ENCODE peak calls at places on chromosomes 12 and 14, in four cellular contexts. Q is mesendoderm, H is H1, F is IMR-90. J is an unnamed sample.

GRCh38 chr14:61803755-61804154 is 41.5 kb downstream of the SNAPC1 start:
- DNase-seq in H (no peak), Q (no peak), F (no peak), J (no peak)

GRCh38 chr14:90597961-90598360 is 201.1 kb downstream of the CALM1 start:
- DNase-seq in H (no peak), F (no peak), Q (no peak), J (no peak)

GRCh38 chr12:49899921-49900320 is 3.8 kb downstream of the FAIM2 start:
- DNase-seq in F (no peak), H (no peak), Q (no peak), J (no peak)

GRCh38 chr12:78403136-78403535 is 461.4 kb upstream of the SYT1 start:
- DNase-seq in H (no peak), F (peak), Q (no peak), J (no peak)

GRCh38 chr14:78313499-78313898 is 143.3 kb downstream of the NRXN3 start:
- DNase-seq in H (no peak), Q (no peak), F (no peak), J (no peak)

GRCh38 chr14:104794641-104795467 is 694 bp downstream of the AKT1 start:
- DNase-seq in H (no peak), F (peak), Q (peak), J (peak)

GRCh38 chr12:31682136-31682962 is 22.9 kb downstream of the ETFBKMT start:
- DNase-seq in F (peak), H (peak), Q (peak), J (peak)

GRCh38 chr12:40378721-40379120 is 153.9 kb downstream of the LRRK2 start:
- DNase-seq in Q (no peak), H (no peak), F (no peak), J (no peak)

GRCh38 chr14:105207460-105207901 is 26.4 kb upstream of the NUDT14 start:
- DNase-seq in Q (peak), H (no peak), F (no peak), J (no peak)

GRCh38 chr12:59039005-59039404 is 118.7 kb upstream of the LRIG3 start:
- DNase-seq in H (no peak), Q (no peak), F (no peak), J (no peak)

GRCh38 chr12:20367731-20368652 is at the start of gene PDE3A:
- DNase-seq in F (peak), H (peak), Q (peak), J (peak)

GRCh38 chr12:55717397-55718007 is 1.7 kb downstream of the BLOC1S1 start:
- DNase-seq in H (no peak), F (peak), Q (peak), J (no peak)

GRCh38 chr14:51419685-51420084 is 179.6 kb downstream of the TMX1 start:
- DNase-seq in H (no peak), Q (no peak), F (no peak), J (no peak)

GRCh38 chr12:95351745-95352144 is 122.2 kb upstream of the METAP2 start:
- DNase-seq in F (no peak), Q (peak), H (no peak), J (no peak)

GRCh38 chr12:124709722-124710656 is 142.6 kb upstream of the NCOR2 start:
- DNase-seq in H (no peak), Q (no peak), F (peak), J (no peak)

GRCh38 chr12:104827587-104827986 is 130.5 kb downstream of the SLC41A2 start:
- DNase-seq in H (peak), F (no peak), Q (peak), J (peak)

GRCh38 chr12:104825408-104825807 is 132.7 kb downstream of the SLC41A2 start:
- DNase-seq in H (no peak), Q (peak), F (peak), J (peak)

GRCh38 chr12:104828015-104828414 is 130.1 kb downstream of the SLC41A2 start:
- DNase-seq in Q (no peak), F (no peak), H (no peak), J (no peak)

DNA sequence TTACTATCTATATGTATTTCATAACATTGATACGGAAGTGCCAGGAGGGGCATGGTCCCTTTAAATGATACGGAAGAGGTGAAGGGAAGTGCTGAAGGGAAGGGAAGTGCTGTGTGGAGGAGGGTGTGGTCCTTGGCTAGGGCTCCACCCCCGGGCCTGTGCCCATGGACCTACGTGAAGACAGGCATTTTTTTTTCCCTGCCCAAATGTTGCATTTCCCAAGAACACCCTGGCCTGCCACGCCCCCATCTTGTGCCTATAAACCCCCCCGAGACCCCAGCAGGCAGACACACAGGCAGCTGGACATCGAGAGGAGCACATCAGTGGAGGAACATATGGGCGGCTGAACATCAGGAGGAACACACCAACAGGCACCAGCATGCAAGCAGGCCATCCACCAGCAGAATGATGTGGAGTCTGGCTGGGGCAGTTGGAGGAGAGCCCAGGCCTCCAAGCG is 134.1 kb downstream of the SLC41A2 start:
- DNase-seq in Q (no peak), F (no peak), H (no peak), J (peak)
- H4K5ac ChIP-seq in Q (no peak), F (no peak), H (no peak), J (no peak)

DNA sequence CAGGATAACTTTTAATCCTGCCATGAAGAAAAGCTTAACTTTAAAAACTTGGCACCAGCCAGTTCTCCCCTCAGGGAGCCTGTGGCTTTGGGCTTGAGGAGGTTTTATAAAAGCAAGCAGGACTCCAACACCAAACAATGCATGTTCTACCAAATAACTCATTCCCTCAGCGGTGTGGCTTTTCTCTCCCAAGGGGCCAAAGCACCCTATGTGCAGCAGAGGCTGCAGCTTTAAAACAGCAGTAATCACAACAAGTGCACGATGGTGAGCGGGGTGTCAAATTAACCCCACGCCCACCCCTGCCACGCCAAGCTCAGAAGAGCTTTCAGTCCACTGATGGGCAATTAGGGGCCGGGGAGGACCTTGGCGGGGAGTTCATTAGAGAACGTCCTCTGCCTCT is 16.6 kb downstream of the CLMN start:
- DNase-seq in H (no peak), Q (no peak), F (no peak), J (no peak)
- H4K5ac ChIP-seq in H (no peak), Q (no peak), F (no peak), J (no peak)

GRCh38 chr12:12503384-12504078 is 59.1 kb downstream of the DUSP16 start:
- DNase-seq in H (peak), Q (peak), F (no peak), J (peak)

GRCh38 chr12:12501121-12501520 is 61.5 kb downstream of the DUSP16 start:
- DNase-seq in Q (no peak), H (no peak), F (no peak), J (no peak)

GRCh38 chr12:12498210-12498609 is 64.5 kb downstream of the DUSP16 start:
- DNase-seq in F (no peak), Q (no peak), H (peak), J (no peak)

GRCh38 chr12:12502813-12503146 is 59.9 kb downstream of the DUSP16 start:
- DNase-seq in Q (no peak), H (no peak), F (no peak), J (no peak)

DNA sequence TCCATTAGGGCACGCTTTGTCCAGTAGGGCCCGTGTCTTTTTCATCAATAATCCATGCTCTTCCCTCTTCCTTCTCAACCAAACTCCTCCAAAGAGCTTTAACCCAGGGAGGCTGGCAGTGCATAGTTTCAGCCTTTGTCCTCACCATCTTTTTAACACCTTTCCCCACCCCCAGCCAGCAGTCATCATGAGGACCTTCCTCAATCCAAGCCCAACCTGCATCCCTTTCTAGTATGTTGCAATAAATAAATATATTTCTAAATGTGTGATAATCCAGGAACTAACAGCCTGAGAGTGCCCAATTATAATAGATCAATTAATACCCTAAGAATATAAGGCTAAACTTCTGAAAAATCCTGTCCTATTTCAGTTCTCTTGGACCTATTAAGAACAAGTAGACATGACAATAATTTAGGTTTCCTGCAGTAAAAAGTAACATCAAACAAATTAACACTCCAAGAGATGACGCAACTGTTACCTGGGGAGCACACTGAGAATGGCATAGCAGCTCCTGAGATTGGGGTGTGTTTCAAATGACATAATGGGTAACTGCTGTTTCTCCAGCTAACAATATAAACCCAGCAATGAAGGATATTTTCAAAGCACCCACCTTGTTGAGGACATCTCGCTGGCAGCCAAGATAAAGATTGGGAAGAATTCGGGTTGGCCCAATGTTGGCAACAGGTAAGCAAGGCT is 62.6 kb downstream of the DUSP16 start:
- DNase-seq in H (peak), F (no peak), Q (peak), J (no peak)
- H4K5ac ChIP-seq in H (no peak), F (no peak), Q (no peak), J (no peak)

DNA sequence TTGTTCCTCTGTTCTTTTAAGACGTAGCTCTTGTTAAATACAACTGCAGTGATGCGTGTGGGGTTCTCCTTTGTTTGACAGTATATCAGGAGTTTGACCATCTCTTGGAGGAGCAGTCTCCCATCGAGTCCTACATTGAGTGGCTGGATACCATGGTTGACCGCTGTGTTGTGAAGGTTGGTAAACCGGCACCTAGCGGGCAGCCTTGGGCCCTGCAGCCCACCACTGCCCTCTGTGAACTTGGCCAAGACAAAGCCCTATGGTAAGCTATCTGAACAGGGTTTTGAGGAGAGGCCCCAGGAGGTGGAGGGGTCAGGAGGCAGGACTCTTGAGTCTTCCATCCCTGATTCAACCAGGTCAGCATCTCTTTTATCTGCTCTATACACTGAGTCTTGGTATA is 54.6 kb upstream of the RIC8B start:
- DNase-seq in Q (no peak), F (no peak), H (peak), J (no peak)
- H4K5ac ChIP-seq in Q (no peak), F (no peak), H (no peak), J (no peak)

GRCh38 chr12:80902711-80903110 is 35.0 kb downstream of the LIN7A start:
- DNase-seq in F (no peak), Q (no peak), H (no peak), J (no peak)

GRCh38 chr12:80901661-80902060 is 36.1 kb downstream of the LIN7A start:
- DNase-seq in F (no peak), H (no peak), Q (no peak), J (no peak)
- H4K5ac ChIP-seq in F (no peak), H (no peak), Q (no peak), J (no peak)

GRCh38 chr12:69204191-69204590 is 35.2 kb upstream of the CPSF6 start:
- DNase-seq in H (no peak), Q (no peak), F (no peak), J (no peak)
- H4K5ac ChIP-seq in H (no peak), Q (no peak), F (no peak), J (no peak)

GRCh38 chr12:75183967-75184366 is 25.7 kb downstream of the KCNC2 start:
- DNase-seq in H (no peak), F (no peak), Q (no peak), J (no peak)
- H4K5ac ChIP-seq in H (no peak), F (no peak), Q (no peak), J (no peak)